ENCODE peak calls at places on chromosomes 16 and 17, in four cellular contexts. S, R, E and Q are unnamed samples.
A peak's percentile ranks its signal among the peaks of the same experiment; 100 is the strongest.

GRCh38 chr17:42333053-42333452 is 44.8 kb downstream of the STAT5A start:
- ATAC-seq in S (no peak), R (no peak), E (no peak), Q (peak; percentile 75)

GRCh38 chr17:40218006-40218739 is 931 bp upstream of the WIPF2 start:
- ATAC-seq in S (no peak), R (no peak), E (no peak), Q (no peak)

GRCh38 chr17:42227849-42228696 is 33.8 kb upstream of the GHDC start:
- ATAC-seq in S (no peak), R (no peak), E (no peak), Q (no peak)

GRCh38 chr16:16974192-16974591 is 496.6 kb downstream of the XYLT1 start:
- ATAC-seq in S (no peak), R (no peak), E (no peak), Q (no peak)

GRCh38 chr16:52191533-52192134 is 355.3 kb downstream of the TOX3 start:
- ATAC-seq in S (no peak), R (no peak), E (no peak), Q (no peak)

GRCh38 chr16:16774389-16774788 is 395.4 kb downstream of the NPIPA7 start:
- ATAC-seq in S (no peak), R (no peak), E (no peak), Q (no peak)

GRCh38 chr17:78184868-78185267 is 2.0 kb downstream of the TK1 start:
- ATAC-seq in S (no peak), R (no peak), E (no peak), Q (no peak)

GRCh38 chr16:751152-752007 is 9.2 kb upstream of the MSLN start:
- ATAC-seq in S (no peak), R (no peak), E (no peak), Q (peak; percentile 16)

GRCh38 chr16:86317617-86318021 is 192.7 kb upstream of the FOXF1 start:
- ATAC-seq in S (peak; percentile 45), R (peak; percentile 49), E (no peak), Q (peak; percentile 36)

GRCh38 chr16:2511128-2511785 is 2.5 kb upstream of the ATP6V0C start:
- ATAC-seq in S (no peak), R (no peak), E (no peak), Q (no peak)

GRCh38 chr17:21689604-21690003 is 2.7 kb upstream of the KCNJ18 start:
- ATAC-seq in S (no peak), R (no peak), E (no peak), Q (no peak)

GRCh38 chr16:67301080-67301757 is 21.9 kb downstream of the PLEKHG4 start:
- ATAC-seq in S (no peak), R (no peak), E (no peak), Q (no peak)

GRCh38 chr16:50741225-50741807 is 570 bp upstream of the CYLD start:
- ATAC-seq in S (no peak), R (no peak), E (no peak), Q (no peak)

GRCh38 chr17:14321476-14321949 is 20.6 kb downstream of the HS3ST3B1 start:
- ATAC-seq in S (peak; percentile 27), R (no peak), E (no peak), Q (no peak)

GRCh38 chr16:81014672-81015071 is 7.7 kb downstream of the CENPN start:
- ATAC-seq in S (peak; percentile 16), R (no peak), E (no peak), Q (no peak)

GRCh38 chr17:78186689-78187595 is at the start of the genes AFMID and TK1:
- ATAC-seq in S (peak; percentile 95), R (peak; percentile 96), E (peak; percentile 88), Q (peak; percentile 97)

GRCh38 chr16:58046054-58046881 is 20.7 kb downstream of the MMP15 start:
- ATAC-seq in S (no peak), R (no peak), E (no peak), Q (no peak)

GRCh38 chr16:2595376-2596200 is 57.8 kb downstream of the PDPK1 start:
- ATAC-seq in S (no peak), R (no peak), E (no peak), Q (no peak)

GRCh38 chr16:11016524-11016988 is 72.2 kb downstream of the CLEC16A start:
- ATAC-seq in S (no peak), R (no peak), E (no peak), Q (no peak)

GRCh38 chr16:10521681-10522274 is 58.6 kb downstream of the EMP2 start:
- ATAC-seq in S (peak; percentile 33), R (peak; percentile 69), E (peak; percentile 31), Q (no peak)

GRCh38 chr16:9296273-9296593 is 204.8 kb downstream of the HAPSTR1 start:
- ATAC-seq in S (no peak), R (no peak), E (no peak), Q (no peak)

GRCh38 chr17:7114241-7114874 is at the start of gene ASGR2:
- ATAC-seq in S (no peak), R (no peak), E (no peak), Q (no peak)

GRCh38 chr16:75541236-75541635 is 5.3 kb upstream of the CHST5 start:
- ATAC-seq in S (no peak), R (no peak), E (no peak), Q (no peak)

GRCh38 chr17:3864534-3864933 is 18.5 kb upstream of the NCBP3 start:
- ATAC-seq in S (no peak), R (no peak), E (no peak), Q (no peak)

GRCh38 chr16:2465653-2466415 is 5.3 kb upstream of the NTN3 start:
- ATAC-seq in S (no peak), R (no peak), E (no peak), Q (no peak)

GRCh38 chr16:23323224-23324030 is 21.3 kb downstream of the SCNN1B start:
- ATAC-seq in S (no peak), R (no peak), E (no peak), Q (peak; percentile 79)

GRCh38 chr16:23071202-23072083 is 77.8 kb downstream of the USP31 start:
- ATAC-seq in S (no peak), R (no peak), E (no peak), Q (no peak)

GRCh38 chr16:81629896-81630631 is 149.0 kb upstream of the PLCG2 start:
- ATAC-seq in S (no peak), R (no peak), E (no peak), Q (no peak)

GRCh38 chr16:68379472-68380347 is 68.6 kb downstream of the SMPD3 start:
- ATAC-seq in S (peak; percentile 46), R (no peak), E (no peak), Q (peak; percentile 43)

GRCh38 chr17:67273900-67274299 is 28.9 kb upstream of the HELZ start:
- ATAC-seq in S (no peak), R (no peak), E (no peak), Q (no peak)

GRCh38 chr17:42675348-42675983 is 1.3 kb downstream of the PLEKHH3 start:
- ATAC-seq in S (no peak), R (no peak), E (no peak), Q (no peak)

GRCh38 chr16:30649725-30650368 is 913 bp upstream of the PRR14 start:
- ATAC-seq in S (peak; percentile 3), R (peak; percentile 8), E (peak; percentile 16), Q (no peak)

GRCh38 chr17:45279898-45280297 is 18.0 kb upstream of the SPATA32 start:
- ATAC-seq in S (no peak), R (no peak), E (no peak), Q (no peak)

GRCh38 chr16:82368041-82368440 is 198.0 kb upstream of the MPHOSPH6 start:
- ATAC-seq in S (no peak), R (no peak), E (no peak), Q (no peak)

GRCh38 chr16:29192329-29193247 is 207.7 kb downstream of the LAT start:
- ATAC-seq in S (no peak), R (no peak), E (no peak), Q (no peak)

GRCh38 chr17:35214631-35215273 is 20.6 kb upstream of the SLC35G3 start:
- ATAC-seq in S (peak; percentile 59), R (peak; percentile 43), E (peak; percentile 34), Q (peak; percentile 56)

GRCh38 chr17:75088902-75089417 is 1.2 kb downstream of the SLC16A5 start:
- ATAC-seq in S (no peak), R (no peak), E (no peak), Q (no peak)

GRCh38 chr17:67258836-67259468 is 14.0 kb upstream of the HELZ start:
- ATAC-seq in S (peak; percentile 61), R (peak; percentile 64), E (peak; percentile 91), Q (no peak)

GRCh38 chr17:11097121-11097520 is 143.9 kb upstream of the SHISA6 start:
- ATAC-seq in S (no peak), R (no peak), E (no peak), Q (no peak)